ENCODE peak calls at places on chromosome 16, in eight cellular contexts. N is upper lobe of right lung, T is ascending aorta, S is RWPE1, D is A549, Q is IMR-90, U is right cardiac atrium, X is small intestine. F is an unnamed sample.
A peak's percentile ranks its signal among the peaks of the same experiment; 100 is the strongest.

GRCh38 chr16:47057631-47057996 is 84.1 kb upstream of the DNAJA2 start:
- DNase-seq in N (peak; percentile 17), T (peak; percentile 37), S (no peak), D (no peak), Q (no peak), U (no peak), X (no peak), F (no peak)

GRCh38 chr16:21167929-21168602 is 9.6 kb downstream of the LDAF1 start:
- DNase-seq in N (no peak), T (no peak), S (no peak), D (no peak), Q (no peak), U (no peak), X (no peak), F (no peak)

GRCh38 chr16:85759631-85760419 is 8.9 kb upstream of the C16orf74 start:
- DNase-seq in N (peak; percentile 74), T (no peak), S (no peak), D (peak; percentile 55), Q (no peak), U (no peak), X (peak; percentile 28), F (no peak)

GRCh38 chr16:22007509-22008214 is at the start of gene MOSMO:
- DNase-seq in N (peak; percentile 90), T (peak; percentile 84), S (peak; percentile 73), D (peak; percentile 60), Q (peak; percentile 63), U (peak; percentile 78), X (peak; percentile 65), F (no peak)

GRCh38 chr16:57999366-57999970 is 1.0 kb downstream of the ZNF319 start:
- DNase-seq in N (no peak), T (no peak), S (no peak), D (no peak), Q (peak; percentile 33), U (no peak), X (peak; percentile 16), F (no peak)

GRCh38 chr16:24800586-24800985 is 45.2 kb upstream of the SLC5A11 start:
- DNase-seq in N (no peak), T (no peak), S (peak; percentile 53), D (peak; percentile 32), Q (peak; percentile 65), U (no peak), X (no peak), F (peak; percentile 10)

GRCh38 chr16:47581114-47581513 is 120.0 kb downstream of the PHKB start:
- DNase-seq in N (no peak), T (no peak), S (no peak), D (no peak), Q (no peak), U (no peak), X (no peak), F (no peak)

GRCh38 chr16:81366316-81366932 is 51.7 kb downstream of the GAN start:
- DNase-seq in N (no peak), T (no peak), S (peak; percentile 28), D (peak; percentile 40), Q (peak; percentile 59), U (no peak), X (peak; percentile 53), F (no peak)

GRCh38 chr16:72818286-72818845 is 229.6 kb downstream of the ZFHX3 start:
- DNase-seq in N (no peak), T (no peak), S (no peak), D (no peak), Q (no peak), U (no peak), X (no peak), F (no peak)

GRCh38 chr16:84519855-84520254 is 15.4 kb upstream of the MEAK7 start:
- DNase-seq in N (no peak), T (no peak), S (no peak), D (no peak), Q (no peak), U (no peak), X (no peak), F (no peak)

GRCh38 chr16:86994651-86995171 is 322.5 kb downstream of the C16orf95 start:
- DNase-seq in N (no peak), T (no peak), S (peak; percentile 30), D (peak; percentile 89), Q (peak; percentile 97), U (no peak), X (no peak), F (no peak)

GRCh38 chr16:58265480-58266052 is 29.3 kb downstream of the PRSS54 start:
- DNase-seq in N (no peak), T (no peak), S (no peak), D (no peak), Q (no peak), U (no peak), X (peak; percentile 10), F (no peak)

GRCh38 chr16:85170066-85171003 is 58.1 kb upstream of the CIBAR2 start:
- DNase-seq in N (no peak), T (no peak), S (no peak), D (no peak), Q (no peak), U (no peak), X (no peak), F (no peak)

GRCh38 chr16:54346046-54346445 is 59.5 kb upstream of the IRX3 start:
- DNase-seq in N (no peak), T (no peak), S (no peak), D (no peak), Q (no peak), U (no peak), X (no peak), F (no peak)

GRCh38 chr16:14181371-14182050 is 110.4 kb downstream of the MRTFB start:
- DNase-seq in N (no peak), T (no peak), S (peak; percentile 67), D (peak; percentile 28), Q (peak; percentile 89), U (no peak), X (no peak), F (peak; percentile 44)

GRCh38 chr16:27239026-27239425 is 29.5 kb downstream of the NSMCE1 start:
- DNase-seq in N (peak; percentile 33), T (peak; percentile 54), S (no peak), D (no peak), Q (no peak), U (no peak), X (no peak), F (no peak)

GRCh38 chr16:68232335-68232734 is 3.6 kb downstream of the ESRP2 start:
- DNase-seq in N (peak; percentile 63), T (peak; percentile 61), S (no peak), D (no peak), Q (no peak), U (no peak), X (no peak), F (no peak)

GRCh38 chr16:27495191-27495590 is 54.5 kb downstream of the GTF3C1 start:
- DNase-seq in N (no peak), T (no peak), S (no peak), D (no peak), Q (peak; percentile 85), U (peak; percentile 64), X (no peak), F (no peak)

GRCh38 chr16:9095171-9095570 is 3.7 kb downstream of the HAPSTR1 start:
- DNase-seq in N (no peak), T (no peak), S (no peak), D (no peak), Q (no peak), U (no peak), X (no peak), F (no peak)
- H3K27ac ChIP-seq in N (no peak overlapping the region), T (no peak overlapping the region), S (no peak overlapping the region), D (no peak overlapping the region), Q (no peak overlapping the region), U (no peak overlapping the region), X (no peak overlapping the region), F (peak overlapping the region; percentile 85)

GRCh38 chr16:10964039-10964890 is 19.9 kb downstream of the CLEC16A start:
- DNase-seq in N (peak; percentile 91), T (peak; percentile 89), S (peak; percentile 72), D (peak; percentile 77), Q (peak; percentile 86), U (peak; percentile 82), X (peak; percentile 75), F (no peak)

GRCh38 chr16:10967981-10968380 is 23.6 kb downstream of the CLEC16A start:
- DNase-seq in N (no peak), T (no peak), S (no peak), D (no peak), Q (no peak), U (no peak), X (no peak), F (no peak)

GRCh38 chr16:10966129-10966528 is 21.8 kb downstream of the CLEC16A start:
- DNase-seq in N (no peak), T (no peak), S (no peak), D (no peak), Q (no peak), U (no peak), X (no peak), F (no peak)

GRCh38 chr16:10964891-10965326 is 20.5 kb downstream of the CLEC16A start:
- DNase-seq in N (no peak), T (no peak), S (no peak), D (no peak), Q (no peak), U (no peak), X (no peak), F (no peak)

DNA sequence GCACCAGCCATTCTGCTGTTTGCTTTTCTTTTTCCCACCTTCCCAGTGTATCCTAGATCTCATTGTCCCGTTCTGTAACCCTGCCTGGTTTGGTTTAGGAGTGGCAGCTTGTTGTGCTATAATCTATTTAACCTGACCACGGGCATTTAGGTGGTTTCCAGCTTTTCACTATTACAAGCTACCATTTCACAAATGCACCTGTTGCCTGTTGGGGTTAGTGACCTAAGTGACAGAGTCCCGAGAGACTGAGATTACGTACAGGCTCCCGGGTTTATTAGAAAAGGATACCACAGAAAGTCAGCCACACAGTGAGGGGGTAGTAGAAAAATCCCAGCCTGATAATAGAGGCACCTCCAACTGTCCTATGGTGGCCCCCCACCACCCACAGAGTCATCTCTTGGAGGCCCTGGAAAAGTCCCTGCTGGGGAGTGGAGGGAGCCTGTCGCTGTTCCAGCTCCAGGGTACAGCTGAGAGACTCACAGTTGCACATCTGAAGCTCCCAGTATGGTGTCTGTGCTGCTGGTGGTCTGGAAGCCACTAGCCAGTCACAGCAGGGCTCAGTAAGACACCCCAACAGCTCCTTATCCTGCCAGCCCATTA is 21.2 kb downstream of the CLEC16A start:
- DNase-seq in N (no peak), T (no peak), S (no peak), D (no peak), Q (no peak), U (no peak), X (no peak), F (no peak)
- H3K27ac ChIP-seq in N (no peak overlapping the region), T (no peak overlapping the region), S (no peak overlapping the region), D (no peak overlapping the region), Q (no peak overlapping the region), U (no peak overlapping the region), X (no peak overlapping the region), F (no peak overlapping the region)

DNA sequence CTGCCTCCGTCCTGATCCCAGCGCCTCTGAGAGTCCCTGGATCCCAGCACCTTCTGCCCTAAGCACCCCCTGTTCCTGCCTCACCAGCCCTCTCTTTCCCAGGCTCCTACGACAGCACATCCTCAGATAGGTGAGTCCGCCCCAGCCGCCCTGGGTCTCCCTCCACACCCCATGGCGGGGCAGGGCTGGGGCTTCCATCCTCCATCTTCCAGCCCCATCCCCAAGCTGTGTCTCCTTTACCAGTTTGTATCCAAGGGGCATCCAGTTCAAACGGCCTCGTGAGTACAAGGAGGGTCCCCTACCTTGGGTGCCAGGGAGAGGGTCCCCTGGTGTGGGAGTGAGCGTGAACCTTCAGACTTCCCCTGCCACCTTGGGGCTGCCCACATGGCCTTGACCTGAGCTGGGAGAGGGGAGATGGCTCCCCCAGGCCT is 774 bp downstream of the LAT start:
- DNase-seq in N (no peak), T (no peak), S (no peak), D (no peak), Q (no peak), U (no peak), X (no peak), F (no peak)
- H3K27ac ChIP-seq in N (peak overlapping the region; percentile 72), T (no peak overlapping the region), S (no peak overlapping the region), D (no peak overlapping the region), Q (no peak overlapping the region), U (no peak overlapping the region), X (peak overlapping the region; percentile 61), F (no peak overlapping the region)

GRCh38 chr16:20049831-20050230 is 23.9 kb downstream of the GPR139 start:
- DNase-seq in N (no peak), T (no peak), S (no peak), D (no peak), Q (no peak), U (no peak), X (no peak), F (no peak)
- H3K27ac ChIP-seq in N (no peak overlapping the region), T (no peak overlapping the region), S (no peak overlapping the region), D (no peak overlapping the region), Q (no peak overlapping the region), U (no peak overlapping the region), X (no peak overlapping the region), F (no peak overlapping the region)

F was measured in epithelial cell of prostate.